ENCODE peak calls at places on chromosomes 13 and 19, in six cellular contexts. J, F, O, G, K and X are unnamed samples.

GRCh38 chr13:110030394-110030928 is 244.1 kb upstream of the IRS2 start:
- DNase-seq in J (no peak), G (no peak), K (no peak), F (no peak), O (no peak), X (no peak)

GRCh38 chr13:39020853-39021462 is 16.9 kb downstream of the PROSER1 start:
- DNase-seq in J (no peak), G (no peak), F (no peak), O (no peak), K (no peak), X (no peak)

GRCh38 chr19:44640518-44640917 is 3.2 kb upstream of the PVR start:
- DNase-seq in K (peak), O (peak), G (no peak), J (no peak), F (peak), X (no peak)

GRCh38 chr13:79393564-79394249 is 12.3 kb downstream of the RBM26 start:
- DNase-seq in K (peak), F (no peak), G (peak), J (peak), O (no peak), X (no peak)

GRCh38 chr19:36009220-36009619 is 607 bp upstream of the SYNE4 start:
- DNase-seq in F (peak), O (peak), K (peak), J (no peak), G (peak), X (no peak)

GRCh38 chr19:7010722-7011593 is 10.3 kb downstream of the MBD3L2B start:
- DNase-seq in F (no peak), J (no peak), K (no peak), G (no peak), O (no peak), X (no peak)

GRCh38 chr13:110627761-110628476 is 12.6 kb downstream of the NAXD start:
- DNase-seq in J (no peak), F (no peak), G (no peak), O (no peak), K (no peak), X (no peak)

GRCh38 chr13:54029226-54029625 is 1000.6 kb downstream of the OLFM4 start:
- DNase-seq in F (peak), O (peak), J (no peak), G (no peak), K (peak), X (no peak)

GRCh38 chr19:49224856-49225255 is 67.3 kb downstream of the TRPM4 start:
- DNase-seq in F (peak), K (peak), O (peak), G (peak), J (peak), X (no peak)

GRCh38 chr13:20191902-20192469 is 752 bp downstream of the GJB2 start:
- DNase-seq in F (peak), J (peak), G (peak), K (peak), O (peak), X (no peak)

GRCh38 chr19:32930567-32930966 is 41.2 kb downstream of the CEP89 start:
- DNase-seq in K (no peak), F (no peak), J (no peak), G (no peak), O (no peak), X (no peak)

GRCh38 chr13:98910501-98910951 is 67.3 kb downstream of the DOCK9 start:
- DNase-seq in O (peak), J (no peak), G (no peak), F (peak), K (peak), X (peak)

GRCh38 chr13:48304132-48304876 is 753 bp downstream of the RB1 start:
- DNase-seq in K (peak), J (peak), F (peak), G (peak), O (peak), X (no peak)

GRCh38 chr13:77310579-77311279 is 16.2 kb downstream of the MYCBP2 start:
- DNase-seq in F (no peak), G (no peak), J (no peak), O (no peak), K (peak), X (no peak)

GRCh38 chr19:53772943-53773342 is 51.2 kb downstream of the NLRP12 start:
- DNase-seq in K (peak), J (peak), O (peak), F (peak), G (peak), X (peak)

GRCh38 chr13:67437246-67437645 is 207.1 kb upstream of the PCDH9 start:
- DNase-seq in F (no peak), G (no peak), J (no peak), O (no peak), K (no peak), X (no peak)

GRCh38 chr19:5560156-5560555 is 7.6 kb downstream of the TINCR start:
- DNase-seq in K (no peak), F (no peak), J (no peak), G (no peak), O (no peak), X (no peak)

GRCh38 chr13:33794576-33794975 is 23.4 kb upstream of the RFC3 start:
- DNase-seq in J (no peak), F (peak), O (peak), K (no peak), G (no peak), X (no peak)

GRCh38 chr13:51231456-51231855 is 9.3 kb downstream of the FAM124A start:
- DNase-seq in O (no peak), F (no peak), J (no peak), K (no peak), G (no peak), X (no peak)
- H3K4me3 ChIP-seq in O (no peak), F (no peak), J (no peak), K (no peak), G (no peak), X (no peak)

DNA sequence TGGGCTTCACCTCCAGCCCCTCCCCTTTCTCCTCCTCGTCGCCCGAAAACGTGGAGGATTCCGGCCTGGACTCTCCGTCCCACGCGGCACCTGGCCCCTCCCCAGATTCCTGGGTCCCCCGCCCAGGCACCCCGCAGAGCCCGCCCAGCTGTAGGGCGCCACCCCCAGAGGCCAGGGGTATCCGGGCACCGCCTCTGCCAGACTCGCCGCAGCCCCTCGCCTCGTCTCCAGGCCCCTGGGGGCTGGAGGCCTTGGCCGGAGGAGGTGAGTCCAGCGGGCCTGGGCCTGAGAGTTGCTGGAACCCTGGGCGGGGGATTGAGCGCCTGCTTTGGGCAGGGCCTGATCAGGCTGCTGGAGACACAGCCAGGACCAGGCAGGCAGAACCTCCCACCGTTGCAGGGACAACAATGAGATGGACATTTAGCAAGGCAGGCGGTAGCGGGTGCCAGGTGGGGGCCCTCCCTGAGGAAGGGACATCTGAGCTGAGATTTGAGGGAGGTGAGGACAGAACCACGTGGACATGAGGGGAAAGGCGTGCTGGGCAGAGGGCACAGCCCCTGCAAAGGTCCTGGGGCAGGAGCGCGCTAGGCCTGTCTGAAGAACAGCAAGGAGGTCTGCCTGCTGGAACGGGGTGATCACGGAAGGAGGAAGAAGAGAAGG is 16.2 kb upstream of the B3GNT3 start:
- DNase-seq in F (no peak), O (no peak), G (no peak), J (no peak), K (peak), X (no peak)
- H3K4me3 ChIP-seq in F (no peak), O (no peak), G (peak), J (no peak), K (peak), X (no peak)

GRCh38 chr19:37470216-37470615 is 1.1 kb downstream of the ZNF570 start:
- DNase-seq in K (no peak), O (no peak), F (no peak), G (no peak), J (no peak), X (no peak)
- H3K4me3 ChIP-seq in K (no peak), O (peak), F (no peak), G (peak), J (peak), X (no peak)

DNA sequence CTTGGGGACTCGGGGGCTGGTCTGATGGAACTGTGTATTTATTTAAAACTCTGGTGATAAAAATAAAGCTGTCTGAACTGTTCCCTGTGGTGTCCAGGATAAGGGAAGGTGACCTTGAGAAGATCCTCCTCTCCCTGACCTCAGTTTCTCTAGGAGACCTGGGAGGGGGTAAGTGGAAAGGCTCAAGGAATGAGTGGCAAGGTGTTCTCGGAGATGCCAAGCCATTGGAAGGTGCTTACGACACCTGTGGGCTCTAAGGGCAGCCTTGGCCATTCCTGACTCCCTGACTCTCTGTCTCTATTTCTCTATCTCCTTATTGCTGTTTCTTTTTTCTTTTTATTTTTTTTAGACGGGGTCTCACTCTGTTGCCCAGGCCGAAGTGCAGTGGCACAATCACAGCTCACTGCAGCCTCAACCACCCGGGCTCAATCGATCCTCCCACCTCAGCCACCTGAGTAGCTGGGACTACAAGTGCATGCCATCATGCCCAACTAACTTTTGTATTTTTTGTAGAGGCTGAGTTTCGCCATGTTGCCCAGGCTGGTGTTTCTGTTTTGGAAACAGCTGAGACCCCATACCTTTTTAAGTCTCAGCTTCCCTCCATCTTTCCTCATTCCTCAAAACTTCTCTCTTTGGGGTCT is 3.3 kb downstream of the GDF15 start:
- DNase-seq in J (no peak), F (no peak), G (no peak), K (no peak), O (no peak), X (no peak)
- H3K4me3 ChIP-seq in J (no peak), F (peak), G (peak), K (no peak), O (no peak), X (no peak)

GRCh38 chr13:46100191-46100877 is 4.5 kb downstream of the CPB2 start:
- DNase-seq in F (no peak), G (no peak), O (peak), K (no peak), J (no peak), X (no peak)
- H3K4me3 ChIP-seq in F (no peak), G (no peak), O (no peak), K (no peak), J (no peak), X (no peak)

GRCh38 chr13:24083141-24083540 is 77.4 kb upstream of the SPATA13 start:
- DNase-seq in O (no peak), F (no peak), K (no peak), J (no peak), G (no peak), X (no peak)
- H3K4me3 ChIP-seq in O (no peak), F (no peak), K (no peak), J (no peak), G (no peak), X (no peak)

DNA sequence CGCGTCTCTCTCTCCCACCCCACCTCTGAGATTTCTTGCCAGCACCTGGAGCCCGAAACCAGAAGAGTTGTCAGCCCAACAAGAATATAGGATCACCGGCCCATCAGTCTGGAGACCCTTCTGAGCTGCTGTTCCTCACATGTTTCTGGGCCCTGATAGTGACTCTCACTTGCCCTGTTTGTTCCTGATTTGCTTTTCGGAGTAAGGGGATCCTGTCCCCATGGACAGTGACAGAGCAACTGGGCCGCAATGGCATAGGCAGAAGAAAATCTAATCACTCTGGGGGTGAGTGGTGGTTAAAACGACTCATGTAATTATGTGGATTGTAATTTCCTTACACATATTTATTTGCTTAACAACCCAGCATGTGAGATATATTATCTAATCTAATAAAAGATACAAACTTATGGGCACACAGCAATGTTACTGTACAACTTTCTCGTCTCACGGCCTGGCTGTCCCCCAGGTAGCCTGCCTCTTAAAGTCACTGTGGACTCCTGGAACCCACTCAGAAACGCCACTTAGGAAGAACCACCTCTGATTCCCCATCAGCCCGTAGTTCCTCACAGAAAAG is 661 bp upstream of the SMAD9 start:
- DNase-seq in J (no peak), F (no peak), G (no peak), K (no peak), O (peak), X (no peak)
- H3K4me3 ChIP-seq in J (peak), F (peak), G (peak), K (peak), O (no peak), X (peak)

GRCh38 chr13:27487776-27488175 is 37.4 kb upstream of the MTIF3 start:
- DNase-seq in J (no peak), K (no peak), G (no peak), O (no peak), F (no peak), X (no peak)

GRCh38 chr13:27493981-27494380 is 43.6 kb upstream of the MTIF3 start:
- DNase-seq in F (no peak), G (no peak), J (no peak), K (no peak), O (no peak), X (no peak)

GRCh38 chr13:27489456-27489855 is 39.1 kb upstream of the MTIF3 start:
- DNase-seq in O (no peak), G (no peak), F (no peak), K (no peak), J (no peak), X (no peak)
- H3K4me3 ChIP-seq in O (no peak), G (no peak), F (no peak), K (no peak), J (no peak), X (no peak)

DNA sequence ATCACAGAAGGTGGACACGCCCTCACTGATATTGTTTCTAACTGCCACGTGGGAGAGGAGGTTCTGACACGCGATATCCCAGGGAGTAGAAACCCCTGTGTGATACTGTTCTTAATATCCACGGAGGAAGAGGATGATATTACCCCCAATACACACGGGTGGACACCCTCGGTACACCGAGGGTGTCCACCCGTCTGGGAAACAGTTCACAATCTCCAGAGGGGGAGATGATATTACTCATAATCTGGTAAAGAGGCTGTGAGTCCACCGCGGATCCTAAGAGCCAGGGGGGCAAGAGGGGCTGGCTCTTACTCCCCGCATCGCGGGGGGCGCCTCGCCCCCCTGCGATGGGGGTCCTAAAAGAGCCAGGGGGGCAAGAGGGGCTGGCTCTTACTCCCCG is 29.6 kb upstream of the RGCC start:
- DNase-seq in G (no peak), O (no peak), K (no peak), F (no peak), J (no peak), X (no peak)
- H3K4me3 ChIP-seq in G (peak), O (no peak), K (no peak), F (peak), J (no peak), X (no peak)